ENCODE peak calls at places on chromosomes 4 and X, in nine cellular contexts. N, C, J, Q, R, D, V, X and U are unnamed samples.

GRCh38 chr4:26476545-26476944 is 13.7 kb downstream of the CCKAR start:
- DNase-seq in N (no peak), C (no peak), J (no peak), Q (no peak), R (no peak), D (no peak), V (no peak), X (no peak), U (no peak)

GRCh38 chr4:149702414-149703108 is 113.1 kb downstream of the IQCM start:
- DNase-seq in N (no peak), C (no peak), J (no peak), Q (no peak), R (no peak), D (no peak), V (no peak), X (no peak), U (no peak)

GRCh38 chr4:7781361-7781760 is 158.3 kb downstream of the AFAP1 start:
- DNase-seq in N (no peak), C (no peak), J (no peak), Q (no peak), R (no peak), D (peak; percentile 50), V (no peak), X (no peak), U (no peak)

GRCh38 chrX:124378643-124379042 is 32.3 kb downstream of the SH2D1A start:
- DNase-seq in N (no peak), C (no peak), J (no peak), Q (no peak), R (no peak), D (no peak), V (no peak), X (no peak), U (no peak)

GRCh38 chr4:171242831-171243230 is 570.4 kb upstream of the GALNTL6 start:
- DNase-seq in N (no peak), C (no peak), J (no peak), Q (no peak), R (no peak), D (no peak), V (no peak), X (no peak), U (no peak)

GRCh38 chr4:127400736-127401346 is 231.9 kb upstream of the INTU start:
- DNase-seq in N (peak; percentile 7), C (peak; percentile 32), J (peak; percentile 28), Q (peak; percentile 51), R (peak; percentile 28), D (peak; percentile 47), V (peak; percentile 61), X (peak; percentile 61), U (peak; percentile 18)

GRCh38 chrX:41518127-41518840 is 71.1 kb downstream of the NYX start:
- DNase-seq in N (no peak), C (no peak), J (no peak), Q (no peak), R (no peak), D (no peak), V (no peak), X (no peak), U (no peak)

GRCh38 chr4:186936496-186937375 is 213.1 kb upstream of the FAT1 start:
- DNase-seq in N (no peak), C (peak; percentile 96), J (no peak), Q (no peak), R (no peak), D (no peak), V (no peak), X (no peak), U (no peak)

GRCh38 chr4:167544391-167544790 is 310.1 kb upstream of the SPOCK3 start:
- DNase-seq in N (no peak), C (no peak), J (no peak), Q (no peak), R (no peak), D (no peak), V (no peak), X (no peak), U (no peak)

GRCh38 chr4:88158360-88159136 is at the start of gene ABCG2:
- DNase-seq in N (peak; percentile 44), C (no peak), J (no peak), Q (no peak), R (peak; percentile 65), D (peak; percentile 4), V (peak; percentile 22), X (no peak), U (no peak)

GRCh38 chrX:153766098-153766817 is 2.2 kb downstream of the PLXNB3 start:
- DNase-seq in N (peak; percentile 13), C (no peak), J (no peak), Q (no peak), R (peak; percentile 74), D (no peak), V (peak; percentile 54), X (no peak), U (no peak)

GRCh38 chrX:46754450-46755075 is 4.4 kb downstream of the SLC9A7 start:
- DNase-seq in N (peak; percentile 31), C (no peak), J (no peak), Q (no peak), R (no peak), D (no peak), V (no peak), X (no peak), U (no peak)

GRCh38 chr4:186876961-186877626 is 153.4 kb upstream of the FAT1 start:
- DNase-seq in N (no peak), C (no peak), J (no peak), Q (no peak), R (no peak), D (no peak), V (no peak), X (no peak), U (no peak)

GRCh38 chr4:44279469-44279868 is 169.1 kb downstream of the KCTD8 start:
- DNase-seq in N (no peak), C (no peak), J (no peak), Q (no peak), R (no peak), D (no peak), V (no peak), X (no peak), U (no peak)

GRCh38 chr4:4394644-4395043 is 7.7 kb downstream of the NSG1 start:
- DNase-seq in N (no peak), C (peak; percentile 41), J (peak; percentile 99), Q (no peak), R (peak; percentile 59), D (no peak), V (no peak), X (no peak), U (no peak)

GRCh38 chrX:104523858-104524257 is 42.1 kb upstream of the IL1RAPL2 start:
- DNase-seq in N (no peak), C (no peak), J (no peak), Q (no peak), R (no peak), D (no peak), V (no peak), X (no peak), U (no peak)
- H3K4me3 ChIP-seq in N (no peak overlapping the region), C (no peak overlapping the region), J (no peak overlapping the region), Q (no peak overlapping the region), R (no peak overlapping the region), D (no peak overlapping the region), V (no peak overlapping the region), X (no peak overlapping the region), U (no peak overlapping the region)

DNA sequence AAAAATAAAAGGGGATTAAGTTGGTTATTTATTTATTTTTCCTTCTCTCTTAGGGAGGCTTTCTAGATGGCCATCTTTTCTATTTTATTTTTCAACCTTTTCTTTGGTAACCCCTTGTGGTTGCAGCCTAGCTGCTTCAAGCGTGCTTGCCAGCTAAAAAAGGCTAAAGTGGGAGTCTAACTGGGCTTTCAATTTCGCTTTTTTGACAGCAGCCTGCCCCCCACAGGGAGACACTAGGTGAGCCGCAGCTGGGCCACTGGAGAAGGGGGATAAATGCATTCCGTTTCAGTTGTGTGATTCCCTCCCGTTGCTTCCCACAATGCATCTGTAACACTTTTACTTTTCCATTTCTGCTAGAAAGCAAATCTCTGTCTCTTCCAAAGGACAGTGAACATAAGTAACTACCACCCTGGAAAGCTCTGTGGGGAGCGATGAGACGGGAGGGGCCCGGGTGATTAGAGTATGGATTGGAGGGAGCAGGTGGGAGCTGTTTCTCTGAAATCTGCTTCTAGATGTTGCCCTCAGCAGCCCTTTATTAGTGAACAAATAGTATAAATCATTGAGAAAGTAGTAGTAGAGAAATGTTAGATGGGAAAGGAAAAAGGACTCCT is 86.2 kb upstream of the RAPGEF2 start:
- DNase-seq in N (peak; percentile 4), C (no peak), J (no peak), Q (no peak), R (peak; percentile 15), D (no peak), V (no peak), X (no peak), U (no peak)
- TF ChIP-seq CTCF in N (peak; percentile 35), C (peak; percentile 53), J (peak; percentile 2), Q (no peak), R (no peak), D (no peak), V (no peak), X (no peak), U (peak; percentile 24)

GRCh38 chr4:108483077-108483476 is 137.3 kb upstream of the RPL34 start:
- DNase-seq in N (no peak), C (no peak), J (no peak), Q (no peak), R (no peak), D (no peak), V (no peak), X (no peak), U (no peak)
- H3K4me3 ChIP-seq in N (no peak overlapping the region), C (no peak overlapping the region), J (no peak overlapping the region), Q (no peak overlapping the region), R (no peak overlapping the region), D (no peak overlapping the region), V (no peak overlapping the region), X (no peak overlapping the region), U (no peak overlapping the region)

GRCh38 chrX:48918303-48918643 is 551 bp downstream of the PIM2 start:
- DNase-seq in N (no peak), C (no peak), J (no peak), Q (no peak), R (no peak), D (no peak), V (no peak), X (no peak), U (no peak)
- TF ChIP-seq CTCF in N (no peak), C (no peak), J (no peak), Q (no peak), R (no peak), D (no peak), V (no peak), X (no peak), U (no peak)

GRCh38 chrX:8304668-8305067 is 133.6 kb upstream of the VCX2 start:
- DNase-seq in N (no peak), C (no peak), J (no peak), Q (no peak), R (no peak), D (no peak), V (no peak), X (no peak), U (no peak)
- H3K4me3 ChIP-seq in N (no peak overlapping the region), C (no peak overlapping the region), J (no peak overlapping the region), Q (no peak overlapping the region), R (no peak overlapping the region), D (no peak overlapping the region), V (no peak overlapping the region), X (no peak overlapping the region), U (no peak overlapping the region)